ENCODE peak calls at places on chromosomes 4 and X, in nine cellular contexts. X, I, W, F, E, C, L, Y and Z are unnamed samples.

GRCh38 chr4:74104145-74104544 is 5.2 kb upstream of the CXCL2 start:
- DNase-seq in X (no peak), I (peak), W (no peak), F (no peak), E (no peak), C (no peak), L (no peak), Y (no peak), Z (no peak)

GRCh38 chr4:159010563-159011260 is 92.2 kb upstream of the RAPGEF2 start:
- DNase-seq in X (no peak), I (peak), W (peak), F (peak), E (peak), C (no peak), L (no peak), Y (no peak), Z (no peak)

GRCh38 chr4:140834866-140835495 is 78.8 kb upstream of the TBC1D9 start:
- DNase-seq in X (no peak), I (no peak), W (no peak), F (no peak), E (no peak), C (no peak), L (no peak), Y (no peak), Z (no peak)

GRCh38 chr4:77805802-77806201 is 13.4 kb downstream of the CNOT6L start:
- DNase-seq in X (no peak), I (no peak), W (no peak), F (no peak), E (no peak), C (no peak), L (no peak), Y (no peak), Z (no peak)

GRCh38 chr4:20493761-20494353 is 206.4 kb upstream of the PACRGL start:
- DNase-seq in X (no peak), I (no peak), W (peak), F (peak), E (no peak), C (no peak), L (no peak), Y (no peak), Z (peak)

GRCh38 chrX:14028473-14028872 is 1.2 kb downstream of the GEMIN8 start:
- DNase-seq in X (no peak), I (no peak), W (peak), F (no peak), E (no peak), C (no peak), L (no peak), Y (no peak), Z (peak)

GRCh38 chrX:133923113-133923512 is 62.3 kb downstream of the GPC3 start:
- DNase-seq in X (no peak), I (no peak), W (no peak), F (no peak), E (no peak), C (no peak), L (no peak), Y (no peak), Z (no peak)

GRCh38 chr4:107044170-107044569 is 8.1 kb upstream of the DKK2 start:
- DNase-seq in X (no peak), I (no peak), W (peak), F (no peak), E (no peak), C (no peak), L (no peak), Y (no peak), Z (peak)

GRCh38 chr4:6494431-6495295 is 22.2 kb upstream of the PPP2R2C start:
- DNase-seq in X (no peak), I (no peak), W (no peak), F (no peak), E (no peak), C (no peak), L (no peak), Y (peak), Z (no peak)

GRCh38 chr4:144955104-144955503 is 142.9 kb downstream of the ANAPC10 start:
- DNase-seq in X (no peak), I (no peak), W (no peak), F (no peak), E (no peak), C (no peak), L (no peak), Y (no peak), Z (peak)

GRCh38 chr4:174423257-174423944 is 98.9 kb downstream of the HPGD start:
- DNase-seq in X (no peak), I (no peak), W (peak), F (peak), E (peak), C (peak), L (no peak), Y (no peak), Z (peak)